ENCODE peak calls at places on chromosomes 16 and 17, in eight cellular contexts. One of them, this sample, is unnamed.

GRCh38 chr17:63537991-63538692 is 12.1 kb upstream of the DCAF7 start:
- DNase-seq in tibial artery: no peak
- DNase-seq in heart left ventricle: no peak
- DNase-seq in A549: no peak
- DNase-seq in tibial nerve: no peak
- DNase-seq in sigmoid colon: peak; percentile 61
- DNase-seq in choroid plexus epithelial cell: no peak
- DNase-seq in CD8-positive, alpha-beta T cell: no peak
- DNase-seq in this sample: no peak

GRCh38 chr16:89155184-89155679 is 16.3 kb upstream of the CDH15 start:
- DNase-seq in tibial artery: peak; percentile 66
- DNase-seq in heart left ventricle: peak; percentile 81
- DNase-seq in A549: no peak
- DNase-seq in tibial nerve: peak; percentile 43
- DNase-seq in sigmoid colon: peak; percentile 91
- DNase-seq in choroid plexus epithelial cell: peak; percentile 85
- DNase-seq in CD8-positive, alpha-beta T cell: no peak
- DNase-seq in this sample: no peak

GRCh38 chr17:42407289-42407836 is 15.7 kb downstream of the CAVIN1 start:
- DNase-seq in tibial artery: peak; percentile 89
- DNase-seq in heart left ventricle: peak; percentile 92
- DNase-seq in A549: peak; percentile 89
- DNase-seq in tibial nerve: peak; percentile 71
- DNase-seq in sigmoid colon: peak; percentile 95
- DNase-seq in choroid plexus epithelial cell: peak; percentile 59
- DNase-seq in CD8-positive, alpha-beta T cell: peak; percentile 71
- DNase-seq in this sample: peak; percentile 92

GRCh38 chr16:28064706-28065249 is 1.3 kb upstream of the GSG1L start:
- DNase-seq in tibial artery: no peak
- DNase-seq in heart left ventricle: no peak
- DNase-seq in A549: no peak
- DNase-seq in tibial nerve: no peak
- DNase-seq in sigmoid colon: no peak
- DNase-seq in choroid plexus epithelial cell: no peak
- DNase-seq in CD8-positive, alpha-beta T cell: no peak
- DNase-seq in this sample: no peak

GRCh38 chr17:66076546-66077190 is 115.3 kb downstream of the CEP112 start:
- DNase-seq in tibial artery: no peak
- DNase-seq in heart left ventricle: peak; percentile 60
- DNase-seq in A549: no peak
- DNase-seq in tibial nerve: no peak
- DNase-seq in sigmoid colon: no peak
- DNase-seq in choroid plexus epithelial cell: no peak
- DNase-seq in CD8-positive, alpha-beta T cell: no peak
- DNase-seq in this sample: no peak

GRCh38 chr17:83032781-83033180 is 46.6 kb upstream of the METRNL start:
- DNase-seq in tibial artery: no peak
- DNase-seq in heart left ventricle: no peak
- DNase-seq in A549: no peak
- DNase-seq in tibial nerve: no peak
- DNase-seq in sigmoid colon: peak; percentile 26
- DNase-seq in choroid plexus epithelial cell: no peak
- DNase-seq in CD8-positive, alpha-beta T cell: no peak
- DNase-seq in this sample: no peak

GRCh38 chr17:43994272-43995149 is 9.9 kb upstream of the NAGS start:
- DNase-seq in tibial artery: no peak
- DNase-seq in heart left ventricle: peak; percentile 73
- DNase-seq in A549: peak; percentile 71
- DNase-seq in tibial nerve: no peak
- DNase-seq in sigmoid colon: peak; percentile 83
- DNase-seq in choroid plexus epithelial cell: peak; percentile 67
- DNase-seq in CD8-positive, alpha-beta T cell: peak; percentile 75
- DNase-seq in this sample: peak; percentile 50

GRCh38 chr16:72400257-72401078 is 228.5 kb upstream of the PMFBP1 start:
- DNase-seq in tibial artery: peak; percentile 23
- DNase-seq in heart left ventricle: no peak
- DNase-seq in A549: peak; percentile 43
- DNase-seq in tibial nerve: no peak
- DNase-seq in sigmoid colon: no peak
- DNase-seq in choroid plexus epithelial cell: peak; percentile 80
- DNase-seq in CD8-positive, alpha-beta T cell: no peak
- DNase-seq in this sample: peak; percentile 55

GRCh38 chr17:81480140-81480917 is 32.3 kb downstream of the ACTG1 start:
- DNase-seq in tibial artery: peak; percentile 58
- DNase-seq in heart left ventricle: peak; percentile 60
- DNase-seq in A549: peak; percentile 56
- DNase-seq in tibial nerve: peak; percentile 36
- DNase-seq in sigmoid colon: no peak
- DNase-seq in choroid plexus epithelial cell: peak; percentile 38
- DNase-seq in CD8-positive, alpha-beta T cell: no peak
- DNase-seq in this sample: peak; percentile 30

GRCh38 chr17:78256705-78257559 is 25.5 kb downstream of the TMEM235 start:
- DNase-seq in tibial artery: no peak
- DNase-seq in heart left ventricle: peak; percentile 22
- DNase-seq in A549: no peak
- DNase-seq in tibial nerve: no peak
- DNase-seq in sigmoid colon: no peak
- DNase-seq in choroid plexus epithelial cell: peak; percentile 47
- DNase-seq in CD8-positive, alpha-beta T cell: no peak
- DNase-seq in this sample: no peak

GRCh38 chr17:67500261-67500660 is 123.2 kb downstream of the PITPNC1 start:
- DNase-seq in tibial artery: no peak
- DNase-seq in heart left ventricle: no peak
- DNase-seq in A549: peak; percentile 27
- DNase-seq in tibial nerve: no peak
- DNase-seq in sigmoid colon: no peak
- DNase-seq in choroid plexus epithelial cell: peak; percentile 17
- DNase-seq in CD8-positive, alpha-beta T cell: no peak
- DNase-seq in this sample: peak; percentile 19

GRCh38 chr16:12542818-12543699 is 260.6 kb downstream of the CPPED1 start:
- DNase-seq in tibial artery: no peak
- DNase-seq in heart left ventricle: no peak
- DNase-seq in A549: no peak
- DNase-seq in tibial nerve: no peak
- DNase-seq in sigmoid colon: no peak
- DNase-seq in choroid plexus epithelial cell: no peak
- DNase-seq in CD8-positive, alpha-beta T cell: no peak
- DNase-seq in this sample: no peak

GRCh38 chr17:66965801-66966528 is 1.5 kb downstream of the CACNG4 start:
- DNase-seq in tibial artery: no peak
- DNase-seq in heart left ventricle: no peak
- DNase-seq in A549: no peak
- DNase-seq in tibial nerve: no peak
- DNase-seq in sigmoid colon: no peak
- DNase-seq in choroid plexus epithelial cell: no peak
- DNase-seq in CD8-positive, alpha-beta T cell: no peak
- DNase-seq in this sample: no peak

GRCh38 chr17:57086069-57086930 is 1.3 kb downstream of the AKAP1 start:
- DNase-seq in tibial artery: peak; percentile 29
- DNase-seq in heart left ventricle: peak; percentile 57
- DNase-seq in A549: peak; percentile 52
- DNase-seq in tibial nerve: no peak
- DNase-seq in sigmoid colon: peak; percentile 75
- DNase-seq in choroid plexus epithelial cell: peak; percentile 38
- DNase-seq in CD8-positive, alpha-beta T cell: peak; percentile 58
- DNase-seq in this sample: peak; percentile 57

GRCh38 chr17:57088298-57088697 is 3.3 kb downstream of the AKAP1 start:
- DNase-seq in tibial artery: no peak
- DNase-seq in heart left ventricle: no peak
- DNase-seq in A549: no peak
- DNase-seq in tibial nerve: no peak
- DNase-seq in sigmoid colon: no peak
- DNase-seq in choroid plexus epithelial cell: no peak
- DNase-seq in CD8-positive, alpha-beta T cell: no peak
- DNase-seq in this sample: no peak

GRCh38 chr17:57084802-57085447 is at the start of gene AKAP1:
- DNase-seq in tibial artery: peak; percentile 93
- DNase-seq in heart left ventricle: peak; percentile 98
- DNase-seq in A549: peak; percentile 96
- DNase-seq in tibial nerve: peak; percentile 93
- DNase-seq in sigmoid colon: peak; percentile 98
- DNase-seq in choroid plexus epithelial cell: peak; percentile 95
- DNase-seq in CD8-positive, alpha-beta T cell: peak; percentile 96
- DNase-seq in this sample: peak; percentile 96

GRCh38 chr17:57084361-57084801 is 665 bp upstream of the AKAP1 start:
- DNase-seq in tibial artery: no peak
- DNase-seq in heart left ventricle: no peak
- DNase-seq in A549: no peak
- DNase-seq in tibial nerve: no peak
- DNase-seq in sigmoid colon: no peak
- DNase-seq in choroid plexus epithelial cell: no peak
- DNase-seq in CD8-positive, alpha-beta T cell: no peak
- DNase-seq in this sample: no peak

GRCh38 chr17:57085448-57086068 is 512 bp downstream of the AKAP1 start:
- DNase-seq in tibial artery: peak; percentile 54
- DNase-seq in heart left ventricle: peak; percentile 74
- DNase-seq in A549: peak; percentile 61
- DNase-seq in tibial nerve: peak; percentile 15
- DNase-seq in sigmoid colon: peak; percentile 84
- DNase-seq in choroid plexus epithelial cell: peak; percentile 44
- DNase-seq in CD8-positive, alpha-beta T cell: no peak
- DNase-seq in this sample: peak; percentile 35
- TF ChIP-seq CTCF in tibial artery: no peak
- TF ChIP-seq CTCF in heart left ventricle: peak; percentile 38
- TF ChIP-seq CTCF in A549: peak; percentile 27
- TF ChIP-seq CTCF in tibial nerve: no peak
- TF ChIP-seq CTCF in sigmoid colon: peak; percentile 15
- TF ChIP-seq CTCF in choroid plexus epithelial cell: peak; percentile 28
- TF ChIP-seq CTCF in CD8-positive, alpha-beta T cell: peak; percentile 30
- TF ChIP-seq CTCF in this sample: no peak

GRCh38 chr16:1602285-1602684 is 9.6 kb downstream of the IFT140 start:
- DNase-seq in tibial artery: no peak
- DNase-seq in heart left ventricle: no peak
- DNase-seq in A549: no peak
- DNase-seq in tibial nerve: no peak
- DNase-seq in sigmoid colon: no peak
- DNase-seq in choroid plexus epithelial cell: no peak
- DNase-seq in CD8-positive, alpha-beta T cell: no peak
- DNase-seq in this sample: no peak
- H3K4me3 ChIP-seq in tibial artery: no peak overlapping the region
- H3K4me3 ChIP-seq in heart left ventricle: no peak overlapping the region
- H3K4me3 ChIP-seq in A549: no peak overlapping the region
- H3K4me3 ChIP-seq in tibial nerve: no peak overlapping the region
- H3K4me3 ChIP-seq in sigmoid colon: no peak overlapping the region
- H3K4me3 ChIP-seq in choroid plexus epithelial cell: no peak overlapping the region
- H3K4me3 ChIP-seq in CD8-positive, alpha-beta T cell: no peak overlapping the region
- H3K4me3 ChIP-seq in this sample: no peak overlapping the region

DNA sequence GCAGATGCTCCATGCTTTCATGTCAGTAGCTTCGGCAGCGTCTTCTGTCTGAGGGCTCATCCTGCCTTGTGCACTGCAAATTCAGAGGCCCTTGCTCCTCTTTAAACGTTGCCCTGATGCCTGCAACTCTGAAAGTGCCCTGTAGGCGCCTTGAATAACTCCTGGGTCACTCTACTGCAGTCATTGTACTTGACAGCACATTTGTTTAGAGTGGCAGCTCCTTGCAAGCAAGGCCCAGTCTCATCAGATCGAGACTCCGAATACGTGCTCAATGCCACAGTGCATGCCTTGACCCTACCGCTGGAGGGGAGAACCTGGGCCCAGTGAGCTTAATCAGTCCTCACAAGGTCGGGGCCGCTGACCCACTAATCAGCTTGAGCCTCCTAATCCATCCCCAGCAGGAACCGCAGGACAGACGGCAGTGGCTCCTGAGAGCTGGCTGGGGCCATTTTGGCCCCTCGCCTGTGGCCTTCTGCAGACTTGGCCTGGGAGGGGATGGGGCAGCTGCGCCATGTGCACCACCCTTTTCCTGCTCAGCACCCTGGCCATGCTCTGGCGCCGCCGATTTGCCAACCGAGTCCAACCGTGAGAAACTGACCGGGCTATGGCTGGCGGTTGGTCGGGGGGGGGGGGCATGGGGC is at the start of gene PRCD:
- DNase-seq in tibial artery: peak; percentile 20
- DNase-seq in heart left ventricle: peak; percentile 25
- DNase-seq in A549: peak; percentile 43
- DNase-seq in tibial nerve: no peak
- DNase-seq in sigmoid colon: no peak
- DNase-seq in choroid plexus epithelial cell: no peak
- DNase-seq in CD8-positive, alpha-beta T cell: no peak
- DNase-seq in this sample: no peak
- TF ChIP-seq CTCF in tibial artery: no peak
- TF ChIP-seq CTCF in heart left ventricle: no peak
- TF ChIP-seq CTCF in A549: no peak
- TF ChIP-seq CTCF in tibial nerve: no peak
- TF ChIP-seq CTCF in sigmoid colon: no peak
- TF ChIP-seq CTCF in choroid plexus epithelial cell: no peak
- TF ChIP-seq CTCF in CD8-positive, alpha-beta T cell: no peak
- TF ChIP-seq CTCF in this sample: peak; percentile 9

GRCh38 chr17:15918261-15918660 is 26.7 kb upstream of the ADORA2B start:
- DNase-seq in tibial artery: no peak
- DNase-seq in heart left ventricle: no peak
- DNase-seq in A549: no peak
- DNase-seq in tibial nerve: no peak
- DNase-seq in sigmoid colon: no peak
- DNase-seq in choroid plexus epithelial cell: no peak
- DNase-seq in CD8-positive, alpha-beta T cell: no peak
- DNase-seq in this sample: no peak

GRCh38 chr17:15915996-15916395 is 28.9 kb upstream of the ADORA2B start:
- DNase-seq in tibial artery: no peak
- DNase-seq in heart left ventricle: no peak
- DNase-seq in A549: no peak
- DNase-seq in tibial nerve: no peak
- DNase-seq in sigmoid colon: no peak
- DNase-seq in choroid plexus epithelial cell: no peak
- DNase-seq in CD8-positive, alpha-beta T cell: no peak
- DNase-seq in this sample: no peak

GRCh38 chr17:15918661-15919259 is 26.2 kb upstream of the ADORA2B start:
- DNase-seq in tibial artery: no peak
- DNase-seq in heart left ventricle: peak; percentile 74
- DNase-seq in A549: peak; percentile 40
- DNase-seq in tibial nerve: no peak
- DNase-seq in sigmoid colon: peak; percentile 91
- DNase-seq in choroid plexus epithelial cell: no peak
- DNase-seq in CD8-positive, alpha-beta T cell: no peak
- DNase-seq in this sample: no peak

GRCh38 chr17:15917021-15917438 is 27.9 kb upstream of the ADORA2B start:
- DNase-seq in tibial artery: no peak
- DNase-seq in heart left ventricle: no peak
- DNase-seq in A549: no peak
- DNase-seq in tibial nerve: no peak
- DNase-seq in sigmoid colon: no peak
- DNase-seq in choroid plexus epithelial cell: no peak
- DNase-seq in CD8-positive, alpha-beta T cell: no peak
- DNase-seq in this sample: no peak

DNA sequence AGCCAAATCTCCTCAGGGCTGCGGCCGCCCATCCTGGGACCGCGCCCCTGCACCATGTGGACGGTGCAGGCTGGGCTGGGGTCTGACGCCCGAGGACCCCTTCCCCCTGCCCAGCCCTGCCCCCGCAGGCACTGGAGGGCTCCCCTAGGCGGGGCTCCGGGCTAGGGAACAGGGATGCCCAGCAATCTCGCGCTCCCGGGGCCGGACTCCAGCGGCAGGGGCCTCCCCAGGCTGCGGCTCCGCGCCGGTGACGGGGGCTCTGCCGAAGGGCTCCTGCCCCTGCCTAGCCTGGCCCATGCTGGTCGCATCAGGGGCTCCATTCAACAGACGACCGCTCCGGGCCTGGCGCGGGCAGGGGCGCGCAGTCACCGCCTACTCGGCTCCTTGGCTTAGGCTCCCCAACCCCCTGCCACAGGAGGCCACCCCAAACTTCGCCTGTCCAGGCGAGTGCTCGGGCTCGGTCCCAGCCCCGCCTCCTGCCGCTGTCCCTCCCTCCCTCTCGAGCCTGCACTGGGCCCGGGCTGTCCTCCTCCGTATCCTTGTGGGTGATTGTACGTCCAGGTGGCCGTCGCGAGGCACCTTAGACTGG is 27.4 kb upstream of the ADORA2B start:
- DNase-seq in tibial artery: no peak
- DNase-seq in heart left ventricle: peak; percentile 31
- DNase-seq in A549: no peak
- DNase-seq in tibial nerve: no peak
- DNase-seq in sigmoid colon: no peak
- DNase-seq in choroid plexus epithelial cell: no peak
- DNase-seq in CD8-positive, alpha-beta T cell: no peak
- DNase-seq in this sample: no peak
- H3K4me3 ChIP-seq in tibial artery: no peak overlapping the region
- H3K4me3 ChIP-seq in heart left ventricle: peak overlapping the region; percentile 26
- H3K4me3 ChIP-seq in A549: no peak overlapping the region
- H3K4me3 ChIP-seq in tibial nerve: no peak overlapping the region
- H3K4me3 ChIP-seq in sigmoid colon: no peak overlapping the region
- H3K4me3 ChIP-seq in choroid plexus epithelial cell: peak overlapping the region; percentile 45
- H3K4me3 ChIP-seq in CD8-positive, alpha-beta T cell: no peak overlapping the region
- H3K4me3 ChIP-seq in this sample: no peak overlapping the region

This sample was measured in epithelial cell of esophagus.